ENCODE peak calls at places on chromosomes 5 and 9, in five cellular contexts. One of them, this sample, is unnamed.

GRCh38 chr5:58261605-58262004 is 198.3 kb downstream of the PLK2 start:
- DNase-seq in AG10803: peak; percentile 76
- DNase-seq in nephron progenitor cell: no peak
- DNase-seq in GM13977: no peak
- DNase-seq in neural crest cell: no peak
- DNase-seq in this sample: peak; percentile 61

GRCh38 chr5:126648471-126648870 is 47.7 kb downstream of the PHAX start:
- DNase-seq in AG10803: no peak
- DNase-seq in GM13977: no peak
- DNase-seq in neural crest cell: no peak
- DNase-seq in nephron progenitor cell: no peak
- DNase-seq in this sample: no peak

GRCh38 chr5:178861627-178862026 is 1.9 kb downstream of the ZNF354B start:
- DNase-seq in AG10803: no peak
- DNase-seq in nephron progenitor cell: no peak
- DNase-seq in GM13977: no peak
- DNase-seq in neural crest cell: no peak
- DNase-seq in this sample: no peak

GRCh38 chr5:61916621-61917620 is 389.1 kb upstream of the KIF2A start:
- DNase-seq in AG10803: peak; percentile 24
- DNase-seq in GM13977: no peak
- DNase-seq in neural crest cell: no peak
- DNase-seq in nephron progenitor cell: no peak
- DNase-seq in this sample: no peak

GRCh38 chr5:140239939-140240700 is 62.8 kb downstream of the PFDN1 start:
- DNase-seq in AG10803: peak; percentile 57
- DNase-seq in GM13977: peak; percentile 72
- DNase-seq in neural crest cell: peak; percentile 62
- DNase-seq in nephron progenitor cell: peak; percentile 75
- DNase-seq in this sample: peak; percentile 48

GRCh38 chr5:35476046-35476445 is 141.6 kb upstream of the SPEF2 start:
- DNase-seq in AG10803: no peak
- DNase-seq in GM13977: no peak
- DNase-seq in nephron progenitor cell: no peak
- DNase-seq in neural crest cell: no peak
- DNase-seq in this sample: no peak

GRCh38 chr9:106648799-106649198 is 214.2 kb upstream of the ZNF462 start:
- DNase-seq in AG10803: peak; percentile 16
- DNase-seq in neural crest cell: no peak
- DNase-seq in nephron progenitor cell: no peak
- DNase-seq in GM13977: no peak
- DNase-seq in this sample: no peak

GRCh38 chr9:72315089-72315509 is 49.9 kb downstream of the ZFAND5 start:
- DNase-seq in neural crest cell: no peak
- DNase-seq in GM13977: no peak
- DNase-seq in AG10803: peak; percentile 80
- DNase-seq in nephron progenitor cell: peak; percentile 10
- DNase-seq in this sample: peak; percentile 20

GRCh38 chr5:83562207-83562606 is 90.7 kb downstream of the VCAN start:
- DNase-seq in nephron progenitor cell: no peak
- DNase-seq in neural crest cell: no peak
- DNase-seq in GM13977: no peak
- DNase-seq in AG10803: no peak
- DNase-seq in this sample: no peak

GRCh38 chr5:178387856-178388190 is 155.2 kb upstream of the PHYKPL start:
- DNase-seq in AG10803: no peak
- DNase-seq in GM13977: no peak
- DNase-seq in nephron progenitor cell: no peak
- DNase-seq in neural crest cell: no peak
- DNase-seq in this sample: no peak

GRCh38 chr5:54091416-54092130 is 218.8 kb downstream of the ARL15 start:
- DNase-seq in GM13977: no peak
- DNase-seq in nephron progenitor cell: no peak
- DNase-seq in AG10803: no peak
- DNase-seq in neural crest cell: no peak
- DNase-seq in this sample: no peak

GRCh38 chr5:159208508-159209437 is 580 bp downstream of the RNF145 start:
- DNase-seq in GM13977: no peak
- DNase-seq in AG10803: peak; percentile 48
- DNase-seq in neural crest cell: peak; percentile 35
- DNase-seq in nephron progenitor cell: peak; percentile 58
- DNase-seq in this sample: no peak

GRCh38 chr5:41980870-41981269 is 55.8 kb downstream of the FBXO4 start:
- DNase-seq in GM13977: no peak
- DNase-seq in nephron progenitor cell: no peak
- DNase-seq in AG10803: no peak
- DNase-seq in neural crest cell: no peak
- DNase-seq in this sample: no peak

GRCh38 chr5:67095346-67095871 is 101.2 kb downstream of the CD180 start:
- DNase-seq in AG10803: peak; percentile 66
- DNase-seq in GM13977: no peak
- DNase-seq in nephron progenitor cell: no peak
- DNase-seq in neural crest cell: no peak
- DNase-seq in this sample: no peak

GRCh38 chr9:36258170-36258988 is at the start of gene GNE:
- DNase-seq in neural crest cell: peak; percentile 99
- DNase-seq in nephron progenitor cell: peak; percentile 99
- DNase-seq in AG10803: peak; percentile 96
- DNase-seq in GM13977: peak; percentile 93
- DNase-seq in this sample: peak; percentile 98

GRCh38 chr5:140565780-140566095 is 1.1 kb downstream of the SLC35A4 start:
- DNase-seq in nephron progenitor cell: no peak
- DNase-seq in AG10803: no peak
- DNase-seq in GM13977: no peak
- DNase-seq in neural crest cell: no peak
- DNase-seq in this sample: no peak

GRCh38 chr5:176810687-176811501 is 535 bp downstream of the UNC5A start:
- DNase-seq in GM13977: no peak
- DNase-seq in AG10803: peak; percentile 12
- DNase-seq in neural crest cell: no peak
- DNase-seq in nephron progenitor cell: no peak
- DNase-seq in this sample: no peak

GRCh38 chr9:129570450-129571297 is 50.2 kb downstream of the C9orf50 start:
- DNase-seq in GM13977: no peak
- DNase-seq in neural crest cell: no peak
- DNase-seq in AG10803: peak; percentile 95
- DNase-seq in nephron progenitor cell: no peak
- DNase-seq in this sample: peak; percentile 95

GRCh38 chr5:56951131-56951945 is 585 bp downstream of the MIER3 start:
- DNase-seq in GM13977: no peak
- DNase-seq in neural crest cell: peak; percentile 50
- DNase-seq in AG10803: peak; percentile 18
- DNase-seq in nephron progenitor cell: peak; percentile 79
- DNase-seq in this sample: no peak

GRCh38 chr5:140011297-140011802 is 31.7 kb downstream of the NRG2 start:
- DNase-seq in AG10803: no peak
- DNase-seq in nephron progenitor cell: no peak
- DNase-seq in GM13977: peak; percentile 51
- DNase-seq in neural crest cell: no peak
- DNase-seq in this sample: no peak

GRCh38 chr5:106525438-106525837 is 1145.3 kb downstream of the EFNA5 start:
- DNase-seq in AG10803: no peak
- DNase-seq in nephron progenitor cell: no peak
- DNase-seq in GM13977: no peak
- DNase-seq in neural crest cell: no peak
- DNase-seq in this sample: no peak

GRCh38 chr5:59517926-59518585 is 375.5 kb downstream of the PDE4D start:
- DNase-seq in GM13977: no peak
- DNase-seq in AG10803: peak; percentile 73
- DNase-seq in neural crest cell: no peak
- DNase-seq in nephron progenitor cell: no peak
- DNase-seq in this sample: peak; percentile 72

GRCh38 chr9:133677126-133678010 is 41.2 kb downstream of the DBH start:
- DNase-seq in nephron progenitor cell: no peak
- DNase-seq in GM13977: no peak
- DNase-seq in AG10803: no peak
- DNase-seq in neural crest cell: no peak
- DNase-seq in this sample: no peak

GRCh38 chr5:108747111-108748009 is at the start of gene FER:
- DNase-seq in AG10803: peak; percentile 71
- DNase-seq in GM13977: peak; percentile 51
- DNase-seq in nephron progenitor cell: no peak
- DNase-seq in neural crest cell: peak; percentile 2
- DNase-seq in this sample: peak; percentile 67

GRCh38 chr5:98921947-98922508 is 6.8 kb downstream of the CHD1 start:
- DNase-seq in GM13977: no peak
- DNase-seq in nephron progenitor cell: no peak
- DNase-seq in AG10803: no peak
- DNase-seq in neural crest cell: no peak
- DNase-seq in this sample: no peak
- TF ChIP-seq CTCF in GM13977: no peak
- TF ChIP-seq CTCF in nephron progenitor cell: no peak
- TF ChIP-seq CTCF in AG10803: no peak
- TF ChIP-seq CTCF in neural crest cell: no peak
- TF ChIP-seq CTCF in this sample: no peak

GRCh38 chr9:131276107-131276888 is at the start of gene FAM78A:
- DNase-seq in AG10803: peak; percentile 16
- DNase-seq in nephron progenitor cell: peak; percentile 65
- DNase-seq in GM13977: peak; percentile 75
- DNase-seq in neural crest cell: no peak
- DNase-seq in this sample: no peak
- TF ChIP-seq CTCF in AG10803: no peak
- TF ChIP-seq CTCF in nephron progenitor cell: no peak
- TF ChIP-seq CTCF in GM13977: peak; percentile 28
- TF ChIP-seq CTCF in neural crest cell: no peak
- TF ChIP-seq CTCF in this sample: no peak

DNA sequence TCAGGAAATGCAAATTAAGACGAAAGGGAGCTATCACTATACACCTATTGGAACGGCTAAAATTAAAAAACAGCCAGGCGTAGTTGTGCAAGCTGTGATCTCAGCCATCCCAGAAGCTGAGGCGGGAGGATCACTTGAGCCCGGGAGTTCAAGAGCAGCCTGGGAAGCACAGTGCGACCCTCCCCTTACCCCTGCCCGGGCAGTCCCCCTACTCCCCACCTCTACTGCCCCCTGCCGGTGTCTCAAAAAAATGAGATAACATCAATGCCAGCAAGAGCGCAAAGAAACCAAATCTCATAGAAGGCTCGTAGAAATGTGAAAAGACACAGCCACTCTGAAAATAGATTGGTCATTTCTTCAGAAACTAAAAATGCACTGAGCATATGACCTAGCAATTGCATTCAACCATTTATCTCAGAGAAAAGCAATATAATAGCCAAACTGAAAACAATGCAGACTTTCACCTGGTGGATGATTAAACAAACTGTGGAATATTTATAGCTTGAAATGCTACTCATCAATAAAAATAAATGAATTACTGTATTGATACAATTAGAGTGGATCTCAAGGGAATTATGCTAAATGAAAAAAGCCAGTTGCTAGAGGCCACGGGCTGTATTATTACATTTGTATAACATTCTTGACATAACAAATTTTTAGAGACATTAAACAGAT is 20.6 kb downstream of the OR2V2 start:
- DNase-seq in GM13977: peak; percentile 48
- DNase-seq in AG10803: no peak
- DNase-seq in nephron progenitor cell: peak; percentile 85
- DNase-seq in neural crest cell: peak; percentile 79
- DNase-seq in this sample: no peak
- TF ChIP-seq CTCF in GM13977: peak; percentile 47
- TF ChIP-seq CTCF in AG10803: peak; percentile 31
- TF ChIP-seq CTCF in nephron progenitor cell: peak; percentile 67
- TF ChIP-seq CTCF in neural crest cell: peak; percentile 69
- TF ChIP-seq CTCF in this sample: peak; percentile 78

GRCh38 chr9:91425270-91425669 is 1.6 kb upstream of the NFIL3 start:
- DNase-seq in nephron progenitor cell: no peak
- DNase-seq in GM13977: no peak
- DNase-seq in neural crest cell: no peak
- DNase-seq in AG10803: no peak
- DNase-seq in this sample: no peak

GRCh38 chr9:91426123-91426745 is 2.6 kb upstream of the NFIL3 start:
- DNase-seq in AG10803: peak; percentile 54
- DNase-seq in nephron progenitor cell: no peak
- DNase-seq in neural crest cell: no peak
- DNase-seq in GM13977: peak; percentile 66
- DNase-seq in this sample: peak; percentile 55

GRCh38 chr9:91422832-91423711 is 560 bp downstream of the NFIL3 start:
- DNase-seq in AG10803: peak; percentile 91
- DNase-seq in GM13977: peak; percentile 72
- DNase-seq in nephron progenitor cell: peak; percentile 72
- DNase-seq in neural crest cell: peak; percentile 45
- DNase-seq in this sample: peak; percentile 63

GRCh38 chr9:91423785-91424402 is at the start of gene NFIL3:
- DNase-seq in GM13977: peak; percentile 94
- DNase-seq in AG10803: peak; percentile 84
- DNase-seq in neural crest cell: peak; percentile 55
- DNase-seq in nephron progenitor cell: peak; percentile 80
- DNase-seq in this sample: peak; percentile 72

DNA sequence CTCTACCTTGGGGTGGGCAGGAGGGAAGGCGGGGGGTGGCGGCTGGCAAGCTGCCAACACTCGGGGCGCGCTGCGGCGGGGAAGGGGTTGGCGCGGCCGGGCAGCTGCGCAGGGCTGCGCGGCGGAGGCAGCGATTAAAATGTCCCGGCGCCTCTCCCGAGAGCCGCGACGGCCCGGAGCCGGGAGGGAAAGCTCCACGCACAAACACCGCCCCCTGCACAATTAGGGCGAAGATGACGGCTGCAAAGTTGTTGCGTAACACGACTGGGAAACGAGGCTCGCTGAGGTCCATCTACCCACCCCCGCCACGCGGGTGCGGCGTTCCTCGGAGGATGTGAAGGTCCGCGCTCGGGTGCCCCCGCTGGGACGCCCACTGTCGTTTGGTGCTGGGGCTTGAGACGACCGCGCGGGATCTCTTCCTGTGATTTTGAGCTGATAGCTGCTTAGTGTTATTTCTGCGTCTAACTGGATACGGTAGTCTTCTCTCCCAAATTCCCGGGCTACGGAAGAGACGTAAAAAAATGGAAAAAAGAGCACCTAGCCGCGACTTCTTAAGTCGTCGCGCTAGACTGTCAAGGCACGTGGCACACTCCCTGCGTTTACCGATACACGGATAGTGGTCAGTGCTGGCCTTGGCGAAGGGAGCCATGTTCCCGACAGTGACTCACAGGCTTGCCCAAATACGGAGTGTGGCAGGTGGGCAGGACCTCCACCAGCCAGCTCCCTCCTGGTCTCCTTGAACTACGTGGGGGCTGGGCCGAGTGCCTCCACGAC is 958 bp upstream of the NFIL3 start:
- DNase-seq in neural crest cell: peak; percentile 30
- DNase-seq in nephron progenitor cell: peak; percentile 59
- DNase-seq in GM13977: peak; percentile 38
- DNase-seq in AG10803: peak; percentile 86
- DNase-seq in this sample: peak; percentile 76
- TF ChIP-seq CTCF in neural crest cell: no peak
- TF ChIP-seq CTCF in nephron progenitor cell: no peak
- TF ChIP-seq CTCF in GM13977: no peak
- TF ChIP-seq CTCF in AG10803: peak; percentile 16
- TF ChIP-seq CTCF in this sample: peak; percentile 66

This sample was measured in HFFc6.